ENCODE peak calls at places on chromosome 21, in four cellular contexts. P is NCI-H446 treated with DMSO at 0.1 percent for 48 hours; O is heart left ventricle; J is stimulated activated CD4-positive, alpha-beta T cell treated with anti-CD3 and anti-CD28 coated beads, Interleukin-2, amount 100 ng/mL, for 48 hours. U is an unnamed sample.

GRCh38 chr21:31408306-31409088 is 64.4 kb upstream of the TIAM1 start:
- DNase-seq in P (no peak), O (no peak), J (no peak), U (no peak)

GRCh38 chr21:41762236-41762635 is 4.6 kb downstream of the RIPK4 start:
- DNase-seq in P (no peak), O (no peak), J (no peak), U (no peak)

GRCh38 chr21:39313042-39313456 is 383 bp downstream of the BRWD1 start:
- DNase-seq in P (no peak), O (no peak), J (no peak), U (no peak)

GRCh38 chr21:41641821-41642368 is 125.0 kb downstream of the RIPK4 start:
- DNase-seq in P (no peak), O (peak; percentile 63), J (no peak), U (peak; percentile 46)

GRCh38 chr21:43361493-43362296 is 65.2 kb downstream of the SIK1 start:
- DNase-seq in P (peak; percentile 60), O (peak; percentile 81), J (peak; percentile 15), U (no peak)

GRCh38 chr21:28091500-28091899 is 901.2 kb downstream of the LTN1 start:
- DNase-seq in P (no peak), O (no peak), J (no peak), U (no peak)

GRCh38 chr21:44365251-44365966 is 12.0 kb downstream of the TRPM2 start:
- DNase-seq in P (no peak), O (no peak), J (no peak), U (no peak)

GRCh38 chr21:44995257-44995941 is 55.6 kb downstream of the SLX9 start:
- DNase-seq in P (no peak), O (peak; percentile 24), J (no peak), U (no peak)

GRCh38 chr21:16370176-16370575 is 640.4 kb downstream of the USP25 start:
- DNase-seq in P (peak; percentile 3), O (no peak), J (no peak), U (no peak)

GRCh38 chr21:34351786-34352241 is 12.0 kb upstream of the KCNE2 start:
- DNase-seq in P (peak; percentile 47), O (peak; percentile 70), J (peak; percentile 12), U (peak; percentile 72)

GRCh38 chr21:44991538-44992483 is 52.0 kb downstream of the SLX9 start:
- DNase-seq in P (no peak), O (peak; percentile 22), J (no peak), U (no peak)

GRCh38 chr21:39863111-39863510 is 4.1 kb upstream of the PCP4 start:
- DNase-seq in P (no peak), O (no peak), J (no peak), U (no peak)

GRCh38 chr21:25903599-25903998 is 168.8 kb downstream of the GABPA start:
- DNase-seq in P (no peak), O (no peak), J (no peak), U (no peak)

GRCh38 chr21:46428987-46429710 is 29.5 kb upstream of the DIP2A start:
- DNase-seq in P (no peak), O (no peak), J (no peak), U (no peak)

GRCh38 chr21:32304998-32305397 is 6.3 kb downstream of the MRAP start:
- DNase-seq in P (no peak), O (no peak), J (no peak), U (no peak)

GRCh38 chr21:34592120-34592561 is 22.8 kb downstream of the RCAN1 start:
- DNase-seq in P (no peak), O (peak; percentile 83), J (no peak), U (peak; percentile 33)

GRCh38 chr21:41582866-41583265 is 74.9 kb upstream of the TMPRSS2 start:
- DNase-seq in P (no peak), O (no peak), J (no peak), U (no peak)

GRCh38 chr21:32306021-32306780 is 7.5 kb downstream of the MRAP start:
- DNase-seq in P (no peak), O (no peak), J (no peak), U (peak; percentile 60)

GRCh38 chr21:41437754-41438153 is 11.7 kb downstream of the MX1 start:
- DNase-seq in P (no peak), O (no peak), J (no peak), U (no peak)

GRCh38 chr21:36397606-36398005 is 12.4 kb downstream of the CHAF1B start:
- DNase-seq in P (no peak), O (no peak), J (no peak), U (no peak)

GRCh38 chr21:44454058-44454457 is 1.3 kb upstream of the LRRC3 start:
- DNase-seq in P (no peak), O (no peak), J (no peak), U (no peak)

GRCh38 chr21:15992171-15992570 is 262.4 kb downstream of the USP25 start:
- DNase-seq in P (no peak), O (no peak), J (no peak), U (no peak)

GRCh38 chr21:42548687-42549406 is 35.2 kb downstream of the SLC37A1 start:
- DNase-seq in P (no peak), O (no peak), J (no peak), U (no peak)

GRCh38 chr21:42844411-42845113 is 34.8 kb downstream of the WDR4 start:
- DNase-seq in P (no peak), O (peak; percentile 81), J (no peak), U (no peak)

GRCh38 chr21:42309753-42310213 is 5.4 kb downstream of the TFF3 start:
- DNase-seq in P (no peak), O (no peak), J (peak; percentile 81), U (peak; percentile 80)

GRCh38 chr21:44793269-44794030 is 8.2 kb downstream of the UBE2G2 start:
- DNase-seq in P (peak; percentile 24), O (peak; percentile 56), J (peak; percentile 41), U (peak; percentile 60)

GRCh38 chr21:41280115-41280919 is 36.3 kb upstream of the FAM3B start:
- DNase-seq in P (no peak), O (no peak), J (no peak), U (no peak)

U was measured in frontal cortex.